ENCODE peak calls at places on chromosomes 6 and 20, in eight cellular contexts. Z is left cardiac atrium; R is amygdala; W is mesothelial cell of epicardium; B is stimulated activated CD4-positive, alpha-beta T cell treated with anti-CD3 and anti-CD28 coated beads, TNF-alpha, amount 100 ng/mL, for 48 hours; F is NCI-H1105; Y is stimulated activated CD8-positive, alpha-beta memory T cell treated with anti-CD3 and anti-CD28 coated beads, Interleukin-15, amount 100 ng/mL, for 24 hours; M is stimulated activated naive B cell treated with anti-CD40 and anti-IgM and Interleukin-4, amounts not matched to agents 10 μg/mL and 1 μg/mL and 100 μg/mL, for 72 hours. P is an unnamed sample.

GRCh38 chr20:50427740-50428462 is 82.3 kb upstream of the PTPN1 start:
- DNase-seq in F (no peak), B (no peak), Z (peak), M (no peak), R (no peak), W (no peak), Y (no peak), P (no peak)

GRCh38 chr6:33964387-33964786 is 160.6 kb upstream of the MLN start:
- DNase-seq in F (no peak), W (no peak), B (no peak), Y (no peak), M (no peak), R (no peak), Z (no peak), P (no peak)

GRCh38 chr6:34305982-34306702 is 57.3 kb upstream of the SMIM29 start:
- DNase-seq in R (no peak), W (no peak), F (no peak), B (no peak), M (no peak), Z (peak), Y (no peak), P (no peak)

GRCh38 chr6:143183735-143184134 is 123.0 kb downstream of the AIG1 start:
- DNase-seq in R (no peak), M (no peak), W (no peak), Y (no peak), Z (no peak), F (peak), B (no peak), P (no peak)

GRCh38 chr6:26592649-26593048 is 4.1 kb upstream of the ABT1 start:
- DNase-seq in B (no peak), M (no peak), W (no peak), R (no peak), F (no peak), Z (no peak), Y (no peak), P (no peak)

GRCh38 chr20:21433329-21433890 is 36.1 kb upstream of the NKX2-4 start:
- DNase-seq in Z (no peak), Y (no peak), F (no peak), R (no peak), M (no peak), W (no peak), B (no peak), P (no peak)

GRCh38 chr6:138387577-138388368 is 10.1 kb downstream of the SMIM28 start:
- DNase-seq in B (no peak), W (no peak), F (peak), Z (no peak), M (no peak), Y (no peak), R (no peak), P (no peak)

GRCh38 chr6:14638932-14639875 is 521.6 kb downstream of the CD83 start:
- DNase-seq in R (no peak), M (peak), B (no peak), W (no peak), Z (peak), F (peak), Y (no peak), P (no peak)

GRCh38 chr20:58111340-58112016 is 117.0 kb downstream of the ANKRD60 start:
- DNase-seq in F (no peak), M (no peak), Z (no peak), R (peak), W (no peak), Y (no peak), B (no peak), P (no peak)

GRCh38 chr6:36827261-36828079 is 11.8 kb downstream of the CPNE5 start:
- DNase-seq in Z (peak), Y (no peak), F (peak), M (no peak), W (no peak), R (no peak), B (no peak), P (no peak)

GRCh38 chr6:135008072-135008940 is 46.3 kb downstream of the HBS1L start:
- DNase-seq in Z (no peak), M (peak), Y (no peak), B (no peak), R (no peak), W (no peak), F (no peak), P (no peak)

GRCh38 chr6:8392569-8392968 is 42.8 kb downstream of the SLC35B3 start:
- DNase-seq in Y (no peak), B (no peak), W (no peak), M (no peak), R (no peak), F (no peak), Z (no peak), P (no peak)

GRCh38 chr6:1574083-1574761 is 35.5 kb upstream of the FOXC1 start:
- DNase-seq in Y (no peak), B (no peak), W (no peak), R (peak), M (no peak), F (no peak), Z (no peak), P (no peak)

GRCh38 chr6:42787018-42787611 is 5.3 kb downstream of the BICRAL start:
- DNase-seq in W (no peak), F (no peak), R (no peak), Y (no peak), B (no peak), Z (no peak), M (no peak), P (no peak)

GRCh38 chr6:5905431-5906339 is 101.0 kb downstream of the NRN1 start:
- DNase-seq in W (no peak), Z (peak), F (no peak), M (no peak), Y (no peak), R (peak), B (no peak), P (no peak)

GRCh38 chr6:28399370-28400121 is at the start of gene ZSCAN12:
- DNase-seq in Y (peak), B (peak), W (peak), M (peak), R (peak), F (peak), Z (peak), P (peak)

GRCh38 chr6:167210375-167211295 is 52.9 kb upstream of the GPR31 start:
- DNase-seq in W (no peak), B (no peak), F (no peak), M (no peak), R (no peak), Y (no peak), Z (no peak), P (peak)

GRCh38 chr6:159217595-159218275 is 48.5 kb downstream of the FNDC1 start:
- DNase-seq in F (peak), Z (peak), W (no peak), M (peak), Y (no peak), B (no peak), R (peak), P (no peak)

GRCh38 chr20:39378781-39379180 is 416.6 kb downstream of the DHX35 start:
- DNase-seq in M (no peak), W (no peak), R (no peak), B (no peak), Y (no peak), Z (no peak), F (no peak), P (no peak)

GRCh38 chr6:159047896-159048685 is 3.3 kb upstream of the TAGAP start:
- DNase-seq in M (no peak), B (no peak), Y (no peak), F (no peak), Z (no peak), R (no peak), W (no peak), P (peak)

GRCh38 chr6:90103056-90103793 is 193.4 kb downstream of the BACH2 start:
- DNase-seq in Z (no peak), R (no peak), W (no peak), F (no peak), M (no peak), Y (no peak), B (peak), P (no peak)

GRCh38 chr6:17011985-17012384 is 89.9 kb upstream of the STMND1 start:
- DNase-seq in W (no peak), M (no peak), B (no peak), Y (no peak), R (no peak), F (no peak), Z (no peak), P (no peak)

GRCh38 chr6:112232845-112233256 is 21.5 kb downstream of the LAMA4 start:
- DNase-seq in M (no peak), W (no peak), Z (no peak), B (no peak), F (no peak), Y (no peak), R (no peak), P (no peak)

GRCh38 chr20:31720486-31721407 is 1.9 kb downstream of the BCL2L1 start:
- DNase-seq in M (no peak), W (no peak), Z (no peak), F (no peak), B (no peak), R (peak), Y (no peak), P (no peak)

GRCh38 chr20:5001174-5002076 is at the start of gene SLC23A2:
- DNase-seq in B (peak), W (no peak), F (peak), R (no peak), M (peak), Z (peak), Y (peak), P (no peak)

GRCh38 chr20:37295001-37295400 is 5.5 kb downstream of the MANBAL start:
- DNase-seq in Y (no peak), B (no peak), F (no peak), R (no peak), W (no peak), M (no peak), Z (no peak), P (no peak)

GRCh38 chr6:5466459-5466858 is 205.1 kb downstream of the FARS2 start:
- DNase-seq in F (no peak), B (no peak), M (no peak), Z (no peak), R (no peak), W (no peak), Y (no peak), P (no peak)

GRCh38 chr20:63068711-63069367 is 62.1 kb upstream of the BHLHE23 start:
- DNase-seq in Z (peak), R (no peak), Y (no peak), F (no peak), B (no peak), M (no peak), W (no peak), P (no peak)

GRCh38 chr20:3612795-3613560 is 50.2 kb downstream of the GFRA4 start:
- DNase-seq in B (no peak), M (no peak), Z (no peak), Y (no peak), R (no peak), W (no peak), F (no peak), P (no peak)

GRCh38 chr6:72414648-72415047 is 207.2 kb upstream of the KCNQ5 start:
- DNase-seq in F (no peak), M (no peak), R (no peak), W (no peak), B (no peak), Y (no peak), Z (no peak), P (no peak)